ENCODE peak calls at places on chromosomes 3 and 15, in five cellular contexts. S is mesenchymal stem cell, I is neuronal stem cell, O is H1, N is IMR-90. V is an unnamed sample.

GRCh38 chr3:124360140-124360539 is 368.2 kb upstream of the ROPN1 start:
- DNase-seq in N (peak), S (no peak), O (no peak), I (no peak), V (no peak)

GRCh38 chr3:108524547-108524946 is 14.2 kb upstream of the MYH15 start:
- DNase-seq in O (no peak), I (no peak), N (peak), S (peak), V (no peak)

GRCh38 chr15:101447561-101448071 is 41.9 kb downstream of the PCSK6 start:
- DNase-seq in S (no peak), N (no peak), O (no peak), I (no peak), V (no peak)

GRCh38 chr3:17640466-17640865 is 102.0 kb downstream of the TBC1D5 start:
- DNase-seq in S (peak), N (peak), O (no peak), I (no peak), V (no peak)

GRCh38 chr3:20573175-20573574 is 387.2 kb upstream of the SGO1 start:
- DNase-seq in O (no peak), I (no peak), S (peak), N (peak), V (no peak)

GRCh38 chr15:27825023-27825422 is 274.1 kb downstream of the OCA2 start:
- DNase-seq in S (no peak), N (no peak), O (no peak), I (no peak), V (no peak)

GRCh38 chr3:127011270-127011992 is 28.5 kb downstream of the PLXNA1 start:
- DNase-seq in S (peak), O (no peak), I (no peak), N (peak), V (peak)

GRCh38 chr3:38843898-38844297 is 27.9 kb upstream of the SCN10A start:
- DNase-seq in O (no peak), N (peak), S (peak), I (peak), V (no peak)

GRCh38 chr3:141399979-141400971 is 32.0 kb downstream of the ZBTB38 start:
- DNase-seq in N (no peak), O (no peak), I (no peak), S (peak), V (peak)

GRCh38 chr3:182861345-182861744 is 68.0 kb downstream of the ATP11B start:
- DNase-seq in N (peak), O (no peak), S (no peak), I (no peak), V (no peak)

GRCh38 chr3:157098823-157099185 is 61.1 kb downstream of the CCNL1 start:
- DNase-seq in O (no peak), N (peak), S (peak), I (no peak), V (no peak)

GRCh38 chr3:143239026-143239425 is 119.5 kb downstream of the CHST2 start:
- DNase-seq in S (no peak), N (peak), I (no peak), O (no peak), V (no peak)

GRCh38 chr3:143236226-143236964 is 116.8 kb downstream of the CHST2 start:
- DNase-seq in S (no peak), I (no peak), O (no peak), N (no peak), V (no peak)

GRCh38 chr3:143234521-143234920 is 115.0 kb downstream of the CHST2 start:
- DNase-seq in S (peak), I (no peak), N (peak), O (no peak), V (no peak)

GRCh38 chr3:143235614-143236204 is 116.1 kb downstream of the CHST2 start:
- DNase-seq in S (no peak), I (no peak), O (no peak), N (no peak), V (no peak)

GRCh38 chr3:143237036-143237688 is 117.6 kb downstream of the CHST2 start:
- DNase-seq in O (no peak), N (no peak), I (peak), S (no peak), V (no peak)
- H2AFZ ChIP-seq in O (no peak), N (no peak), I (peak), S (no peak), V (no peak)

GRCh38 chr3:134326760-134327593 is 47.3 kb downstream of the AMOTL2 start:
- DNase-seq in N (peak), O (no peak), S (peak), I (peak), V (peak)
- H3K4me3 ChIP-seq in N (no peak), O (no peak), S (no peak), I (no peak), V (no peak)

DNA sequence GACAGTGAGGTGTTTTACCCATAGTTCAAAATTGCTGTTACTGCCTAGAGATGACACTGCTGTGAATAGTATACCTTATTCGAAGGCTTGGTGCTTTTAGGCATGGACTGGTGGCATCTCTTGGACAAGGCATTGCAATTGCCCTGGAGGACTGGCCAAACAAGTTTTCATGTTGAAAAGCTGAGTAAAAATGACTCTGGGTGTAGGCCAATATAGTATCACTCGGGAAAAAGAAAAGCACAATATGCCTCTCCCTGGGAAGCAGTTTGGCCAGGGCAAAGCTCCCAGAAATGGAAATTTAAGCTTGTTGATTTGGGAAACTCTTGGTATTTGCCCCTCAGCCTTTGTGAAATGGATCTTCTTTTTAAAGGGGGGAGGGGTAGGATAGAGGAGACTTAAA is 54.8 kb downstream of the ZNF609 start:
- DNase-seq in N (no peak), O (no peak), I (no peak), S (no peak), V (peak)
- H3K23ac ChIP-seq in N (peak), O (no peak), I (no peak), S (no peak), V (no peak)

GRCh38 chr3:139537325-139537724 is 2.2 kb downstream of the RBP1 start:
- DNase-seq in O (no peak), N (peak), S (peak), I (no peak), V (peak)

GRCh38 chr3:139533781-139534443 is 5.6 kb downstream of the RBP1 start:
- DNase-seq in O (no peak), N (peak), S (peak), I (no peak), V (no peak)

GRCh38 chr3:139534992-139535879 is 4.3 kb downstream of the RBP1 start:
- DNase-seq in N (peak), I (no peak), O (no peak), S (peak), V (no peak)

GRCh38 chr3:139532996-139533395 is 6.5 kb downstream of the RBP1 start:
- DNase-seq in O (no peak), S (no peak), N (peak), I (peak), V (no peak)

GRCh38 chr3:139534444-139534812 is 5.1 kb downstream of the RBP1 start:
- DNase-seq in O (no peak), N (peak), S (peak), I (no peak), V (no peak)
- H2AFZ ChIP-seq in O (no peak), N (peak), S (no peak), I (no peak), V (no peak)

V was measured in trophoblast cell.